ENCODE peak calls at places on chromosomes 5 and 9, in seven cellular contexts. E, M, L, A, C, F and Y are unnamed samples.

GRCh38 chr5:89437450-89438435 is 554.8 kb upstream of the MEF2C start:
- DNase-seq in A (no peak), C (no peak), L (no peak), F (no peak), M (no peak), E (peak), Y (no peak)

GRCh38 chr5:38660194-38660668 is 103.8 kb upstream of the LIFR start:
- DNase-seq in C (peak), A (peak), E (no peak), L (no peak), F (no peak), M (peak), Y (no peak)

GRCh38 chr5:27911216-27911615 is 872.8 kb upstream of the CDH9 start:
- DNase-seq in M (no peak), F (no peak), L (no peak), C (no peak), A (no peak), E (no peak), Y (no peak)

GRCh38 chr5:37803487-37803886 is 36.4 kb downstream of the GDNF start:
- DNase-seq in M (no peak), F (no peak), C (no peak), L (no peak), E (no peak), A (no peak), Y (no peak)

GRCh38 chr9:20292002-20292401 is 330.3 kb downstream of the MLLT3 start:
- DNase-seq in E (peak), A (no peak), F (peak), L (no peak), C (no peak), M (no peak), Y (no peak)

GRCh38 chr5:50711280-50711679 is 44.8 kb downstream of the PARP8 start:
- DNase-seq in M (no peak), C (no peak), A (no peak), E (peak), F (peak), L (peak), Y (peak)

GRCh38 chr5:134533115-134533815 is 7.8 kb downstream of the JADE2 start:
- DNase-seq in E (no peak), F (no peak), L (no peak), C (no peak), M (no peak), A (peak), Y (no peak)

GRCh38 chr9:121748727-121749546 is 97.5 kb downstream of the DAB2IP start:
- DNase-seq in C (no peak), A (peak), M (no peak), E (peak), L (no peak), F (no peak), Y (no peak)

GRCh38 chr9:137670391-137671195 is 51.8 kb downstream of the EHMT1 start:
- DNase-seq in L (no peak), E (no peak), A (peak), F (no peak), M (no peak), C (peak), Y (no peak)

GRCh38 chr5:180116441-180117377 is 45.1 kb upstream of the RNF130 start:
- DNase-seq in C (peak), M (peak), L (no peak), F (no peak), E (no peak), A (peak), Y (no peak)

GRCh38 chr9:35193762-35194161 is 32.0 kb downstream of the UNC13B start:
- DNase-seq in A (no peak), F (peak), C (no peak), L (no peak), M (no peak), E (no peak), Y (no peak)